ENCODE peak calls at places on chromosomes 7 and 10, in seven cellular contexts. A, C, Y, M, S, N and W are unnamed samples.

GRCh38 chr7:137579913-137580640 is 236.5 kb upstream of the PTN start:
- DNase-seq in N (no peak), Y (no peak), A (no peak), C (peak; percentile 78), S (no peak), M (peak; percentile 83), W (peak; percentile 46)

GRCh38 chr7:27663989-27664331 is 1.3 kb upstream of the HIBADH start:
- DNase-seq in S (no peak), A (no peak), Y (no peak), N (no peak), C (no peak), M (no peak), W (no peak)

GRCh38 chr7:20172736-20173334 is 44.3 kb downstream of the MACC1 start:
- DNase-seq in A (peak; percentile 60), S (peak; percentile 60), C (peak; percentile 77), N (peak; percentile 85), Y (no peak), M (peak; percentile 41), W (peak; percentile 45)

GRCh38 chr7:91690541-91690940 is 190.0 kb downstream of the MTERF1 start:
- DNase-seq in Y (no peak), S (no peak), N (no peak), C (no peak), M (no peak), A (no peak), W (no peak)

GRCh38 chr7:81506609-81507008 is 263.2 kb downstream of the HGF start:
- DNase-seq in S (no peak), M (no peak), N (no peak), C (peak; percentile 21), A (no peak), Y (no peak), W (no peak)

GRCh38 chr10:8102708-8103401 is 48.4 kb downstream of the GATA3 start:
- DNase-seq in N (no peak), M (no peak), S (no peak), Y (no peak), C (no peak), A (no peak), W (no peak)

GRCh38 chr10:103612462-103613365 is 119.2 kb downstream of the NEURL1 start:
- DNase-seq in C (peak; percentile 81), A (no peak), Y (no peak), N (no peak), S (no peak), M (no peak), W (peak; percentile 66)

GRCh38 chr7:767580-767940 is 40.5 kb upstream of the PRKAR1B start:
- DNase-seq in M (peak; percentile 11), Y (no peak), N (no peak), A (no peak), S (no peak), C (no peak), W (no peak)

GRCh38 chr10:35613597-35614226 is 8.6 kb downstream of the GJD4 start:
- DNase-seq in M (no peak), A (no peak), S (no peak), Y (no peak), C (peak; percentile 55), N (no peak), W (peak; percentile 35)

GRCh38 chr7:73429218-73429617 is 4.4 kb upstream of the FZD9 start:
- DNase-seq in C (peak; percentile 54), N (no peak), Y (no peak), S (no peak), A (no peak), M (no peak), W (peak; percentile 28)

GRCh38 chr7:87456247-87456646 is 19.2 kb downstream of the ABCB4 start:
- DNase-seq in N (no peak), C (no peak), M (no peak), A (no peak), Y (no peak), S (no peak), W (no peak)

GRCh38 chr10:95618101-95618500 is 38.4 kb downstream of the ALDH18A1 start:
- DNase-seq in A (no peak), S (no peak), C (no peak), M (no peak), Y (no peak), N (no peak), W (no peak)

GRCh38 chr10:14126697-14127440 is 203.9 kb downstream of the FRMD4A start:
- DNase-seq in A (no peak), N (no peak), Y (no peak), S (no peak), M (peak; percentile 64), C (no peak), W (peak; percentile 5)

GRCh38 chr7:920351-921070 is 34.0 kb downstream of the ADAP1 start:
- DNase-seq in Y (no peak), A (no peak), S (no peak), M (no peak), N (no peak), C (no peak), W (no peak)

GRCh38 chr7:156380261-156380660 is 260.3 kb upstream of the RNF32 start:
- DNase-seq in S (no peak), Y (no peak), A (no peak), N (no peak), M (no peak), C (no peak), W (no peak)

GRCh38 chr7:139431010-139431409 is 52.5 kb downstream of the KLRG2 start:
- DNase-seq in Y (no peak), M (peak; percentile 89), S (no peak), C (no peak), N (no peak), A (no peak), W (no peak)

GRCh38 chr10:99172130-99172738 is 63.4 kb downstream of the HPSE2 start:
- DNase-seq in M (peak; percentile 29), Y (no peak), C (peak; percentile 64), S (peak; percentile 13), A (no peak), N (peak; percentile 29), W (peak; percentile 30)

GRCh38 chr7:68717176-68717575 is 881.1 kb upstream of the AUTS2 start:
- DNase-seq in Y (no peak), N (no peak), M (no peak), C (no peak), A (no peak), S (no peak), W (no peak)

GRCh38 chr7:111115966-111116365 is 25.0 kb downstream of the LRRN3 start:
- DNase-seq in S (no peak), C (no peak), M (no peak), N (no peak), Y (no peak), A (no peak), W (no peak)

GRCh38 chr10:3668961-3669330 is 116.1 kb downstream of the KLF6 start:
- DNase-seq in S (no peak), C (peak; percentile 25), M (no peak), N (no peak), Y (no peak), A (no peak), W (no peak)

GRCh38 chr10:34580643-34581042 is 234.5 kb downstream of the PARD3 start:
- DNase-seq in N (no peak), C (peak; percentile 68), A (no peak), S (no peak), M (peak; percentile 81), Y (no peak), W (peak; percentile 54)

GRCh38 chr7:101795461-101795860 is 22.0 kb upstream of the CUX1 start:
- DNase-seq in S (no peak), M (no peak), A (no peak), Y (no peak), C (no peak), N (no peak), W (no peak)
- H3K4me1 ChIP-seq in S (no peaks in the 10 kb centered on the region), M (peaks cover 6% of the 10 kb centered on the region), A (no peaks in the 10 kb centered on the region), Y (no peaks in the 10 kb centered on the region), C (no peaks in the 10 kb centered on the region), N (no peaks in the 10 kb centered on the region), W (peaks cover 7% of the 10 kb centered on the region)

DNA sequence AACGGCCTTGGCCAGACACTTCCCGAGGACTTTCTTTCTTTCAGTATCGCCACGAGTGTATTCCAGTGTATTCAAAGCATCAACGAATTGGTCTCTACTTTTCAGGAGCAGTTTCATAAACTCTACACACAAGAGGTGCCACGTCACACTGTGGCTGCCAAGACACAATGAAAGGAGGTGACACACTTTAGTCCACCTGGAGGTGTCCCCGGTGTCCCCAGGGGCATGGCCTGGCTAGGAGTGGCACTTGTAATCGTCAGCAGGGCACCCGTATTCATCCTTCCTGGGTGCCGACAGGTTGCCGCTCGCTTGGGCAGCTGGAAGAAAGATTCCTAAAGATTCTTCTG is 5.0 kb downstream of the TNS3 start:
- DNase-seq in M (no peak), S (no peak), N (no peak), A (no peak), Y (no peak), C (no peak), W (no peak)
- H3K4me1 ChIP-seq in M (peaks cover 59% of the 10 kb centered on the region), S (peaks cover 10% of the 10 kb centered on the region), N (peaks cover 7% of the 10 kb centered on the region), A (peaks cover 6% of the 10 kb centered on the region), Y (no peaks in the 10 kb centered on the region), C (no peaks in the 10 kb centered on the region), W (peaks cover 68% of the 10 kb centered on the region)

GRCh38 chr7:3087243-3087642 is 43.6 kb upstream of the CARD11 start:
- DNase-seq in S (no peak), N (no peak), Y (no peak), A (no peak), C (no peak), M (no peak), W (no peak)
- H3K4me1 ChIP-seq in S (peaks cover 2% of the 10 kb centered on the region), N (peaks cover 1% of the 10 kb centered on the region), Y (peaks cover 39% of the 10 kb centered on the region), A (no peaks in the 10 kb centered on the region), C (no peaks in the 10 kb centered on the region), M (no peaks in the 10 kb centered on the region), W (no peaks in the 10 kb centered on the region)

GRCh38 chr10:132554053-132554990 is 16.7 kb downstream of the INPP5A start:
- DNase-seq in C (no peak), M (no peak), A (no peak), Y (no peak), N (no peak), S (no peak), W (no peak)

GRCh38 chr10:132549416-132549815 is 11.8 kb downstream of the INPP5A start:
- DNase-seq in S (no peak), N (no peak), A (no peak), M (no peak), Y (no peak), C (no peak), W (no peak)

GRCh38 chr10:132550366-132551092 is 12.9 kb downstream of the INPP5A start:
- DNase-seq in Y (no peak), C (no peak), M (no peak), S (no peak), N (no peak), A (no peak), W (no peak)

GRCh38 chr10:132551093-132551807 is 13.7 kb downstream of the INPP5A start:
- DNase-seq in N (no peak), Y (peak; percentile 70), C (no peak), A (no peak), S (no peak), M (no peak), W (no peak)

DNA sequence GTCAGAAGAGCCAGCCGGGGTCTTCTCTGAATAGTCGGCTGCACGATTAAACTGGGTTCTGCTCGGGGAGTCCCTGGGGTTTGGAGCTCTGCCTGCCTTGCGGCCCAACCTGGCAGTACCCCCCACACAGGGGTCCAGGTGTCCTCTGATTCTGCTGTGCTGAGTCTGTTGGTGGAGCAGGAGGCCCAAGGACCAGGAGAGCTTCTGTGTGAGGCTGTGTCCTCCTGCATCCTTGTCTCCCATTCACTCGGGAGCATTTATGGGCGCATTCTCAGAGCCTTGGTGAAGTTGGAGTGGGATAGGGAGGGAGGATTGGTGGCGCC is 14.2 kb downstream of the INPP5A start:
- DNase-seq in N (no peak), A (no peak), S (no peak), C (no peak), M (no peak), Y (no peak), W (no peak)
- H3K4me1 ChIP-seq in N (no peaks in the 10 kb centered on the region), A (no peaks in the 10 kb centered on the region), S (no peaks in the 10 kb centered on the region), C (no peaks in the 10 kb centered on the region), M (no peaks in the 10 kb centered on the region), Y (peaks cover 49% of the 10 kb centered on the region), W (no peaks in the 10 kb centered on the region)